ENCODE peak calls at places on chromosomes 6 and 20, in seven cellular contexts. K, H, C, G, Z, L and M are unnamed samples.

GRCh38 chr6:16437095-16437494 is 198.7 kb downstream of the GMPR start:
- DNase-seq in K (no peak), H (no peak), C (no peak), G (no peak), Z (no peak), L (no peak), M (no peak)

GRCh38 chr6:117417851-117418250 is 7.9 kb downstream of the ROS1 start:
- DNase-seq in K (no peak), H (no peak), C (no peak), G (no peak), Z (no peak), L (no peak), M (no peak)

GRCh38 chr6:16752206-16752867 is 8.9 kb downstream of the ATXN1 start:
- DNase-seq in K (no peak), H (no peak), C (no peak), G (no peak), Z (no peak), L (no peak), M (no peak)

GRCh38 chr6:110529355-110529754 is 52.9 kb upstream of the SLC22A16 start:
- DNase-seq in K (no peak), H (no peak), C (no peak), G (no peak), Z (no peak), L (no peak), M (no peak)

GRCh38 chr6:100379386-100379785 is 85.3 kb downstream of the SIM1 start:
- DNase-seq in K (no peak), H (no peak), C (no peak), G (no peak), Z (no peak), L (no peak), M (no peak)

GRCh38 chr20:58213112-58213511 is 15.3 kb downstream of the ANKRD60 start:
- DNase-seq in K (no peak), H (no peak), C (no peak), G (no peak), Z (no peak), L (no peak), M (no peak)

GRCh38 chr6:1624071-1624847 is 14.5 kb downstream of the FOXC1 start:
- DNase-seq in K (no peak), H (peak; percentile 56), C (peak; percentile 59), G (no peak), Z (no peak), L (no peak), M (no peak)

GRCh38 chr6:138287144-138287955 is 69.1 kb upstream of the PBOV1 start:
- DNase-seq in K (no peak), H (no peak), C (peak; percentile 58), G (no peak), Z (no peak), L (peak; percentile 10), M (peak; percentile 73)

GRCh38 chr6:35128496-35128895 is 12.6 kb downstream of the TCP11 start:
- DNase-seq in K (no peak), H (no peak), C (no peak), G (no peak), Z (no peak), L (no peak), M (no peak)

GRCh38 chr20:57512432-57512831 is 12.5 kb downstream of the CTCFL start:
- DNase-seq in K (no peak), H (no peak), C (no peak), G (no peak), Z (no peak), L (no peak), M (no peak)

DNA sequence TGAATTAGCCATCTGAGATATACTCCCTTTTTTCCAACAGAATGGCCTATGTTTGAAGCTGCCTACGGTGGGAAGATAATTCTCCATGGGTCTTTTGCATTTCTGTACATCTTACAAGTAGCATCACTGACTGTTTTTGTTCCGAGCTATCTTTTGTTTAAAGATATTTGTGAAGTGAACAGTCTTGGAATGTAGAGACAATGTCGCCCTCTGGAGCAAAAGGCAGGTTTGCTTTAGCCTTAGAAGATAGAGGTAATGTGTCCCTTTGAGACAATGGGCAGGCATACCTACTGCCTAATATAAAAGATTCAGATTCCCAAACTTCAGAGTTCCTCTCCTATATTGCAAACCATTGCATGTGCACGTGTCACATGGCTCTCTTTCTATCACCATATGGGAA is 347.8 kb upstream of the CNR1 start:
- DNase-seq in K (no peak), H (no peak), C (no peak), G (no peak), Z (no peak), L (no peak), M (no peak)
- TF ChIP-seq CTCF in K (no peak), H (no peak), C (no peak), G (no peak), Z (no peak), L (peak; percentile 16), M (no peak)

GRCh38 chr6:56668158-56668557 is 25.5 kb upstream of the DST start:
- DNase-seq in K (no peak), H (no peak), C (no peak), G (no peak), Z (no peak), L (no peak), M (no peak)

GRCh38 chr6:56669041-56669440 is 26.4 kb upstream of the DST start:
- DNase-seq in K (no peak), H (no peak), C (no peak), G (no peak), Z (no peak), L (no peak), M (no peak)

GRCh38 chr6:56669585-56669984 is 26.9 kb upstream of the DST start:
- DNase-seq in K (no peak), H (no peak), C (no peak), G (no peak), Z (no peak), L (no peak), M (no peak)

GRCh38 chr6:56671651-56672461 is 29.2 kb upstream of the DST start:
- DNase-seq in K (no peak), H (no peak), C (no peak), G (no peak), Z (no peak), L (no peak), M (no peak)

GRCh38 chr6:56671160-56671559 is 28.5 kb upstream of the DST start:
- DNase-seq in K (no peak), H (no peak), C (no peak), G (no peak), Z (no peak), L (no peak), M (no peak)
- TF ChIP-seq CTCF in K (no peak), H (no peak), C (no peak), G (no peak), Z (no peak), L (no peak), M (no peak)

GRCh38 chr6:54697423-54697822 is 149.1 kb upstream of the FAM83B start:
- DNase-seq in K (no peak), H (no peak), C (peak; percentile 10), G (no peak), Z (no peak), L (no peak), M (peak; percentile 19)
- TF ChIP-seq CTCF in K (no peak), H (peak; percentile 10), C (no peak), G (no peak), Z (peak; percentile 48), L (peak; percentile 18), M (no peak)

GRCh38 chr6:2737885-2738284 is 12.8 kb downstream of the MYLK4 start:
- DNase-seq in K (no peak), H (no peak), C (no peak), G (no peak), Z (no peak), L (no peak), M (no peak)
- TF ChIP-seq CTCF in K (no peak), H (no peak), C (no peak), G (no peak), Z (no peak), L (no peak), M (no peak)